ENCODE peak calls at places on chromosomes 1 and 21, in nine cellular contexts. R, S, G, K, Z, V, X, A and N are unnamed samples.

GRCh38 chr1:30787856-30788495 is 30.4 kb upstream of the LAPTM5 start:
- DNase-seq in R (no peak), X (no peak), S (no peak), Z (no peak), G (no peak), V (no peak), K (no peak), A (no peak), N (peak; percentile 61)

GRCh38 chr1:202806845-202807366 is 1.3 kb downstream of the KDM5B start:
- DNase-seq in K (peak; percentile 24), S (peak; percentile 52), X (no peak), V (no peak), Z (peak; percentile 5), R (no peak), A (no peak), G (no peak), N (peak; percentile 53)

GRCh38 chr1:42913426-42914091 is 45.1 kb downstream of the SLC2A1 start:
- DNase-seq in R (peak; percentile 84), K (peak; percentile 62), Z (peak; percentile 72), S (peak; percentile 70), A (peak; percentile 75), G (peak; percentile 35), X (no peak), V (no peak), N (peak; percentile 88)

GRCh38 chr1:219385786-219386427 is 212.2 kb downstream of the LYPLAL1 start:
- DNase-seq in A (peak; percentile 59), K (no peak), G (peak; percentile 23), V (no peak), R (peak; percentile 69), S (peak; percentile 69), Z (peak; percentile 75), X (peak; percentile 31), N (peak; percentile 87)

GRCh38 chr1:116693759-116694482 is 26.4 kb upstream of the IGSF3 start:
- DNase-seq in X (no peak), S (peak; percentile 85), K (no peak), G (peak; percentile 7), R (no peak), A (no peak), V (no peak), Z (no peak), N (peak; percentile 98)

GRCh38 chr1:61395156-61395555 is 312.8 kb downstream of the NFIA start:
- DNase-seq in V (no peak), A (no peak), G (no peak), R (no peak), K (no peak), Z (no peak), S (no peak), X (no peak), N (peak; percentile 21)

GRCh38 chr1:115324649-115325420 is 13.2 kb downstream of the NGF start:
- DNase-seq in K (no peak), R (no peak), X (no peak), S (no peak), Z (no peak), V (no peak), G (no peak), A (no peak), N (no peak)

GRCh38 chr21:34808569-34809204 is 139.9 kb downstream of the CLIC6 start:
- DNase-seq in G (peak; percentile 56), V (no peak), R (no peak), A (peak; percentile 59), K (no peak), Z (no peak), S (no peak), X (no peak), N (peak; percentile 80)

GRCh38 chr1:210496063-210496462 is 167.4 kb downstream of the HHAT start:
- DNase-seq in R (no peak), Z (no peak), V (no peak), K (no peak), S (no peak), G (peak; percentile 10), X (peak; percentile 46), A (peak; percentile 55), N (no peak)

GRCh38 chr1:35557118-35557610 is at the start of gene KIAA0319L:
- DNase-seq in X (peak; percentile 86), S (peak; percentile 87), K (no peak), R (peak; percentile 60), G (no peak), A (peak; percentile 96), Z (peak; percentile 91), V (peak; percentile 98), N (peak; percentile 88)